ENCODE peak calls at places on chromosomes 2 and 18, in six cellular contexts. R, B, G, Q, D and L are unnamed samples.
A peak's percentile ranks its signal among the peaks of the same experiment; 100 is the strongest.

GRCh38 chr2:127651987-127652550 is 6.1 kb downstream of the GPR17 start:
- DNase-seq in R (no peak), B (no peak), G (no peak), Q (no peak), D (no peak), L (no peak)

GRCh38 chr18:27921904-27922541 is 254.9 kb downstream of the CDH2 start:
- DNase-seq in R (no peak), B (no peak), G (peak; percentile 84), Q (no peak), D (peak; percentile 23), L (no peak)

GRCh38 chr2:7655629-7656028 is 738.4 kb downstream of the RNF144A start:
- DNase-seq in R (no peak), B (no peak), G (no peak), Q (no peak), D (no peak), L (no peak)

GRCh38 chr2:127864877-127865276 is 6.9 kb upstream of the POLR2D start:
- DNase-seq in R (no peak), B (no peak), G (no peak), Q (no peak), D (peak; percentile 21), L (no peak)

GRCh38 chr2:234453216-234453615 is 43.7 kb downstream of the ARL4C start:
- DNase-seq in R (no peak), B (no peak), G (no peak), Q (no peak), D (no peak), L (no peak)

GRCh38 chr2:45028276-45028675 is 19.0 kb upstream of the SIX2 start:
- DNase-seq in R (no peak), B (no peak), G (peak; percentile 52), Q (no peak), D (no peak), L (no peak)

GRCh38 chr2:26521054-26521912 is 43.4 kb upstream of the OTOF start:
- DNase-seq in R (peak; percentile 55), B (peak; percentile 29), G (no peak), Q (peak; percentile 52), D (peak; percentile 83), L (no peak)

GRCh38 chr2:229920011-229920781 is 1.6 kb downstream of the TRIP12 start:
- DNase-seq in R (no peak), B (peak; percentile 24), G (no peak), Q (no peak), D (no peak), L (peak; percentile 20)

GRCh38 chr2:12619975-12620374 is 96.8 kb upstream of the TRIB2 start:
- DNase-seq in R (no peak), B (no peak), G (peak; percentile 97), Q (no peak), D (no peak), L (no peak)

GRCh38 chr2:166384774-166385173 is 9.0 kb upstream of the SCN9A start:
- DNase-seq in R (peak; percentile 38), B (no peak), G (peak; percentile 28), Q (no peak), D (peak; percentile 53), L (no peak)

GRCh38 chr2:206783718-206784117 is 18.3 kb downstream of the FASTKD2 start:
- DNase-seq in R (no peak), B (no peak), G (no peak), Q (no peak), D (peak; percentile 65), L (no peak)

GRCh38 chr18:46211816-46212215 is 107.6 kb downstream of the HAUS1 start:
- DNase-seq in R (no peak), B (no peak), G (no peak), Q (no peak), D (no peak), L (no peak)

GRCh38 chr2:2557448-2557847 is 226.4 kb upstream of the MYT1L start:
- DNase-seq in R (no peak), B (no peak), G (no peak), Q (no peak), D (no peak), L (no peak)

GRCh38 chr2:6957910-6958615 is 40.9 kb downstream of the RNF144A start:
- DNase-seq in R (no peak), B (peak; percentile 97), G (no peak), Q (no peak), D (no peak), L (no peak)

GRCh38 chr2:133641497-133641896 is 73.2 kb upstream of the NCKAP5 start:
- DNase-seq in R (no peak), B (no peak), G (peak; percentile 66), Q (no peak), D (peak; percentile 58), L (no peak)

GRCh38 chr2:177449159-177449558 is 56.6 kb downstream of the AGPS start:
- DNase-seq in R (no peak), B (no peak), G (no peak), Q (no peak), D (no peak), L (no peak)

GRCh38 chr18:58572181-58572580 is 56.7 kb downstream of the ALPK2 start:
- DNase-seq in R (no peak), B (no peak), G (peak; percentile 60), Q (no peak), D (no peak), L (no peak)

GRCh38 chr2:38496927-38497669 is 105.6 kb downstream of the HNRNPLL start:
- DNase-seq in R (no peak), B (no peak), G (no peak), Q (no peak), D (no peak), L (no peak)

GRCh38 chr2:169365093-169365483 is 2.8 kb upstream of the LRP2 start:
- DNase-seq in R (no peak), B (no peak), G (no peak), Q (no peak), D (peak; percentile 10), L (no peak)

GRCh38 chr2:176557821-176558220 is 288.6 kb downstream of the MTX2 start:
- DNase-seq in R (no peak), B (no peak), G (no peak), Q (no peak), D (no peak), L (no peak)

GRCh38 chr18:25827961-25828561 is 262.4 kb downstream of the SS18 start:
- DNase-seq in R (no peak), B (no peak), G (no peak), Q (no peak), D (peak; percentile 34), L (no peak)

GRCh38 chr2:2775018-2775417 is 443.9 kb upstream of the MYT1L start:
- DNase-seq in R (no peak), B (no peak), G (no peak), Q (no peak), D (no peak), L (no peak)

GRCh38 chr2:10161961-10162441 is 39.5 kb downstream of the RRM2 start:
- DNase-seq in R (no peak), B (peak; percentile 64), G (no peak), Q (no peak), D (no peak), L (no peak)

GRCh38 chr2:178365116-178365515 is 85.9 kb downstream of the PRKRA start:
- DNase-seq in R (no peak), B (no peak), G (no peak), Q (no peak), D (no peak), L (no peak)

GRCh38 chr2:240965905-240966456 is 32.4 kb upstream of the SNED1 start:
- DNase-seq in R (no peak), B (no peak), G (no peak), Q (no peak), D (no peak), L (no peak)

GRCh38 chr2:215948051-215948450 is 65.3 kb downstream of the MREG start:
- DNase-seq in R (no peak), B (no peak), G (no peak), Q (no peak), D (no peak), L (no peak)

GRCh38 chr2:667332-668000 is 9.7 kb downstream of the TMEM18 start:
- DNase-seq in R (no peak), B (peak; percentile 10), G (peak; percentile 81), Q (no peak), D (peak; percentile 57), L (no peak)

GRCh38 chr2:5691659-5692529 is at the start of gene SOX11:
- DNase-seq in R (peak; percentile 95), B (no peak), G (no peak), Q (no peak), D (peak; percentile 97), L (no peak)

GRCh38 chr2:178188466-178188865 is 5.8 kb upstream of the OSBPL6 start:
- DNase-seq in R (no peak), B (no peak), G (no peak), Q (no peak), D (no peak), L (no peak)

GRCh38 chr18:54436501-54436900 is 78.8 kb downstream of the C18orf54 start:
- DNase-seq in R (no peak), B (no peak), G (no peak), Q (no peak), D (no peak), L (no peak)

GRCh38 chr2:204753841-204754240 is 208.6 kb downstream of the PARD3B start:
- DNase-seq in R (no peak), B (no peak), G (no peak), Q (no peak), D (no peak), L (no peak)

GRCh38 chr18:73948497-73948896 is 199.1 kb downstream of the FBXO15 start:
- DNase-seq in R (no peak), B (no peak), G (no peak), Q (no peak), D (no peak), L (no peak)

GRCh38 chr2:46828491-46829239 is 86.9 kb downstream of the MCFD2 start:
- DNase-seq in R (no peak), B (no peak), G (no peak), Q (no peak), D (no peak), L (no peak)

GRCh38 chr2:170530803-170531564 is 184.2 kb upstream of the SP5 start:
- DNase-seq in R (no peak), B (no peak), G (no peak), Q (no peak), D (no peak), L (no peak)

GRCh38 chr2:116264872-116265271 is 1549.6 kb upstream of the DDX18 start:
- DNase-seq in R (no peak), B (no peak), G (no peak), Q (no peak), D (no peak), L (no peak)